ENCODE peak calls at places on chromosomes 13 and 19, in nine cellular contexts. A is hypothalamus; T is BE2C; G is substantia nigra; J is activated CD4-positive, CD25-positive, alpha-beta regulatory T cell treated with anti-CD3 and anti-CD28 coated beads, Interleukin-2, amount 50 U/mL, for 16 hours; O is GF-D8; P is endothelial cell; C is EL; W is SJSA1. D is an unnamed sample.

GRCh38 chr13:112561478-112561877 is 26.5 kb downstream of the TUBGCP3 start:
- DNase-seq in A (no peak), W (no peak), P (no peak), J (no peak), C (no peak), T (no peak), G (no peak), O (no peak), D (no peak)

GRCh38 chr13:22748866-22749586 is 431.8 kb upstream of the SGCG start:
- DNase-seq in T (no peak), A (no peak), P (no peak), C (no peak), O (no peak), G (no peak), W (no peak), J (no peak), D (no peak)

GRCh38 chr13:99425485-99426341 is 75.6 kb upstream of the TM9SF2 start:
- DNase-seq in O (no peak), G (no peak), W (no peak), J (no peak), A (no peak), T (no peak), P (no peak), C (no peak), D (no peak)

GRCh38 chr13:28631792-28632191 is 27.1 kb upstream of the POMP start:
- DNase-seq in T (no peak), C (peak), W (no peak), A (no peak), G (no peak), J (no peak), O (no peak), P (no peak), D (no peak)

GRCh38 chr13:51222510-51223283 is 499 bp downstream of the FAM124A start:
- DNase-seq in C (peak), W (no peak), T (peak), O (no peak), A (peak), G (no peak), P (peak), J (no peak), D (peak)

GRCh38 chr19:35066691-35067563 is 25.4 kb downstream of the HPN start:
- DNase-seq in P (peak), J (peak), C (peak), W (peak), A (peak), T (peak), G (peak), O (peak), D (peak)

GRCh38 chr13:113937497-113938140 is 36.3 kb downstream of the C13orf46 start:
- DNase-seq in A (no peak), J (no peak), T (no peak), C (no peak), O (no peak), W (no peak), G (no peak), P (no peak), D (no peak)

GRCh38 chr19:24040621-24041020 is 46.4 kb upstream of the ZNF254 start:
- DNase-seq in O (no peak), G (no peak), W (no peak), A (no peak), P (no peak), C (no peak), T (no peak), J (no peak), D (no peak)

GRCh38 chr19:48872884-48873475 is 759 bp downstream of the PPP1R15A start:
- DNase-seq in C (peak), W (peak), P (peak), T (peak), O (peak), A (peak), G (peak), J (peak), D (peak)

GRCh38 chr13:49348748-49349147 is 95.1 kb downstream of the CAB39L start:
- DNase-seq in C (no peak), T (no peak), W (no peak), G (no peak), J (no peak), A (no peak), P (no peak), O (no peak), D (no peak)

GRCh38 chr19:36182612-36183454 is 30.6 kb upstream of the COX7A1 start:
- DNase-seq in O (no peak), T (no peak), G (no peak), W (peak), J (no peak), A (no peak), P (no peak), C (peak), D (no peak)

GRCh38 chr19:48896191-48896720 is 2.3 kb downstream of the TULP2 start:
- DNase-seq in C (peak), O (no peak), W (no peak), A (peak), J (no peak), P (no peak), G (peak), T (peak), D (no peak)

GRCh38 chr13:98766716-98767115 is 14.2 kb upstream of the SLC15A1 start:
- DNase-seq in J (no peak), W (no peak), G (no peak), T (no peak), A (no peak), O (no peak), C (peak), P (no peak), D (no peak)

GRCh38 chr19:55368701-55369563 is 1.3 kb downstream of the IL11 start:
- DNase-seq in W (peak), J (no peak), A (no peak), T (no peak), G (no peak), P (no peak), O (no peak), C (peak), D (no peak)

GRCh38 chr19:31261019-31261595 is 88.1 kb downstream of the TSHZ3 start:
- DNase-seq in G (no peak), J (no peak), C (no peak), P (no peak), T (no peak), W (no peak), A (no peak), O (no peak), D (no peak)

GRCh38 chr13:24625870-24626419 is 54.3 kb upstream of the ATP12A start:
- DNase-seq in C (no peak), P (no peak), J (no peak), A (no peak), G (no peak), O (no peak), W (no peak), T (no peak), D (no peak)

GRCh38 chr13:49635599-49636433 is 7.5 kb downstream of the ARL11 start:
- DNase-seq in G (no peak), J (no peak), O (no peak), W (peak), P (no peak), T (no peak), C (peak), A (no peak), D (peak)

GRCh38 chr13:110211735-110212134 is 95.2 kb downstream of the COL4A1 start:
- DNase-seq in P (no peak), C (no peak), J (no peak), O (no peak), W (no peak), G (no peak), T (no peak), A (no peak), D (no peak)

GRCh38 chr19:28990522-28990921 is 222.4 kb downstream of the UQCRFS1 start:
- DNase-seq in C (no peak), O (no peak), P (peak), A (no peak), W (no peak), G (no peak), J (no peak), T (no peak), D (no peak)

GRCh38 chr19:43534811-43535761 is 2.1 kb downstream of the ZNF575 start:
- DNase-seq in J (no peak), W (no peak), T (peak), G (peak), O (no peak), C (peak), A (peak), P (peak), D (peak)

GRCh38 chr13:34085199-34085598 is 267.2 kb downstream of the RFC3 start:
- DNase-seq in C (no peak), A (no peak), T (no peak), W (no peak), P (no peak), O (no peak), J (no peak), G (no peak), D (no peak)

GRCh38 chr13:19845758-19846157 is 17.7 kb downstream of the ZMYM5 start:
- DNase-seq in G (no peak), P (no peak), T (no peak), J (no peak), O (no peak), A (no peak), W (peak), C (peak), D (peak)

GRCh38 chr19:55618426-55618825 is 5.9 kb downstream of the ZNF784 start:
- DNase-seq in A (no peak), W (no peak), J (no peak), T (no peak), G (no peak), O (no peak), C (no peak), P (no peak), D (no peak)

GRCh38 chr13:77532983-77533382 is 2.5 kb upstream of the SCEL start:
- DNase-seq in C (no peak), G (no peak), T (no peak), P (no peak), O (no peak), A (no peak), J (no peak), W (no peak), D (no peak)

GRCh38 chr13:99495478-99496321 is 5.6 kb upstream of the TM9SF2 start:
- DNase-seq in A (no peak), T (no peak), O (no peak), G (no peak), W (no peak), P (no peak), C (no peak), J (no peak), D (no peak)

GRCh38 chr13:37656247-37656940 is 57.8 kb upstream of the POSTN start:
- DNase-seq in G (no peak), C (peak), P (no peak), W (peak), T (no peak), O (no peak), A (no peak), J (no peak), D (no peak)

GRCh38 chr19:16433986-16434385 is 37.8 kb downstream of the EPS15L1 start:
- DNase-seq in C (no peak), O (no peak), T (no peak), P (no peak), A (no peak), G (no peak), J (no peak), W (no peak), D (no peak)

GRCh38 chr19:35291916-35292315 is at the start of gene MAG:
- DNase-seq in O (no peak), C (no peak), G (peak), J (no peak), T (no peak), W (no peak), P (no peak), A (peak), D (no peak)

D was measured in SK-MEL-5.